ENCODE peak calls at places on chromosome 2, in ten cellular contexts. One of them, this sample, is unnamed.

GRCh38 chr2:94939349-94939748 is 68.1 kb downstream of the TEKT4 start:
- DNase-seq in NCI-H460: no peak
- DNase-seq in MCF 10A: no peak
- DNase-seq in fibroblast of pulmonary artery: no peak
- DNase-seq in chondrocyte: no peak
- DNase-seq in memory B cell: no peak
- DNase-seq in heart left ventricle: no peak
- DNase-seq in ELR: no peak
- DNase-seq in small intestine: no peak
- DNase-seq in activated CD8-positive, alpha-beta memory T cell treated with anti-CD3 and anti-CD28 coated beads for 24 hours: no peak
- DNase-seq in this sample: no peak

GRCh38 chr2:129050116-129050515 is 731.4 kb upstream of the HS6ST1 start:
- DNase-seq in NCI-H460: no peak
- DNase-seq in MCF 10A: no peak
- DNase-seq in fibroblast of pulmonary artery: no peak
- DNase-seq in chondrocyte: no peak
- DNase-seq in memory B cell: no peak
- DNase-seq in heart left ventricle: no peak
- DNase-seq in ELR: no peak
- DNase-seq in small intestine: no peak
- DNase-seq in activated CD8-positive, alpha-beta memory T cell treated with anti-CD3 and anti-CD28 coated beads for 24 hours: no peak
- DNase-seq in this sample: no peak

GRCh38 chr2:65277791-65278449 is 50.3 kb downstream of the ACTR2 start:
- DNase-seq in NCI-H460: no peak
- DNase-seq in MCF 10A: no peak
- DNase-seq in fibroblast of pulmonary artery: no peak
- DNase-seq in chondrocyte: no peak
- DNase-seq in memory B cell: no peak
- DNase-seq in heart left ventricle: no peak
- DNase-seq in ELR: peak; percentile 46
- DNase-seq in small intestine: no peak
- DNase-seq in activated CD8-positive, alpha-beta memory T cell treated with anti-CD3 and anti-CD28 coated beads for 24 hours: no peak
- DNase-seq in this sample: no peak

GRCh38 chr2:45450633-45451032 is 160.4 kb downstream of the SRBD1 start:
- DNase-seq in NCI-H460: no peak
- DNase-seq in MCF 10A: no peak
- DNase-seq in fibroblast of pulmonary artery: no peak
- DNase-seq in chondrocyte: no peak
- DNase-seq in memory B cell: no peak
- DNase-seq in heart left ventricle: no peak
- DNase-seq in ELR: no peak
- DNase-seq in small intestine: no peak
- DNase-seq in activated CD8-positive, alpha-beta memory T cell treated with anti-CD3 and anti-CD28 coated beads for 24 hours: no peak
- DNase-seq in this sample: no peak

GRCh38 chr2:199495147-199495546 is 37.4 kb upstream of the SATB2 start:
- DNase-seq in NCI-H460: no peak
- DNase-seq in MCF 10A: peak; percentile 67
- DNase-seq in fibroblast of pulmonary artery: no peak
- DNase-seq in chondrocyte: no peak
- DNase-seq in memory B cell: no peak
- DNase-seq in heart left ventricle: no peak
- DNase-seq in ELR: peak; percentile 45
- DNase-seq in small intestine: no peak
- DNase-seq in activated CD8-positive, alpha-beta memory T cell treated with anti-CD3 and anti-CD28 coated beads for 24 hours: no peak
- DNase-seq in this sample: no peak

GRCh38 chr2:137980459-137980858 is 16.2 kb downstream of the HNMT start:
- DNase-seq in NCI-H460: no peak
- DNase-seq in MCF 10A: peak; percentile 17
- DNase-seq in fibroblast of pulmonary artery: peak; percentile 63
- DNase-seq in chondrocyte: no peak
- DNase-seq in memory B cell: no peak
- DNase-seq in heart left ventricle: no peak
- DNase-seq in ELR: no peak
- DNase-seq in small intestine: no peak
- DNase-seq in activated CD8-positive, alpha-beta memory T cell treated with anti-CD3 and anti-CD28 coated beads for 24 hours: no peak
- DNase-seq in this sample: no peak

GRCh38 chr2:188089896-188090295 is 201.8 kb upstream of the GULP1 start:
- DNase-seq in NCI-H460: no peak
- DNase-seq in MCF 10A: peak; percentile 6
- DNase-seq in fibroblast of pulmonary artery: peak; percentile 48
- DNase-seq in chondrocyte: no peak
- DNase-seq in memory B cell: no peak
- DNase-seq in heart left ventricle: no peak
- DNase-seq in ELR: peak; percentile 51
- DNase-seq in small intestine: no peak
- DNase-seq in activated CD8-positive, alpha-beta memory T cell treated with anti-CD3 and anti-CD28 coated beads for 24 hours: no peak
- DNase-seq in this sample: no peak

GRCh38 chr2:209391776-209392401 is 32.0 kb upstream of the MAP2 start:
- DNase-seq in NCI-H460: no peak
- DNase-seq in MCF 10A: peak; percentile 54
- DNase-seq in fibroblast of pulmonary artery: peak; percentile 73
- DNase-seq in chondrocyte: no peak
- DNase-seq in memory B cell: no peak
- DNase-seq in heart left ventricle: no peak
- DNase-seq in ELR: peak; percentile 33
- DNase-seq in small intestine: no peak
- DNase-seq in activated CD8-positive, alpha-beta memory T cell treated with anti-CD3 and anti-CD28 coated beads for 24 hours: no peak
- DNase-seq in this sample: no peak

GRCh38 chr2:233098615-233099014 is 38.5 kb downstream of the INPP5D start:
- DNase-seq in NCI-H460: no peak
- DNase-seq in MCF 10A: peak; percentile 14
- DNase-seq in fibroblast of pulmonary artery: peak; percentile 15
- DNase-seq in chondrocyte: peak; percentile 84
- DNase-seq in memory B cell: no peak
- DNase-seq in heart left ventricle: no peak
- DNase-seq in ELR: peak; percentile 11
- DNase-seq in small intestine: peak; percentile 35
- DNase-seq in activated CD8-positive, alpha-beta memory T cell treated with anti-CD3 and anti-CD28 coated beads for 24 hours: no peak
- DNase-seq in this sample: no peak

GRCh38 chr2:97718051-97718882 is 4.9 kb downstream of the ZAP70 start:
- DNase-seq in NCI-H460: no peak
- DNase-seq in MCF 10A: no peak
- DNase-seq in fibroblast of pulmonary artery: no peak
- DNase-seq in chondrocyte: peak; percentile 80
- DNase-seq in memory B cell: peak; percentile 37
- DNase-seq in heart left ventricle: no peak
- DNase-seq in ELR: no peak
- DNase-seq in small intestine: peak; percentile 51
- DNase-seq in activated CD8-positive, alpha-beta memory T cell treated with anti-CD3 and anti-CD28 coated beads for 24 hours: peak; percentile 87
- DNase-seq in this sample: no peak

GRCh38 chr2:202056611-202057010 is 16.4 kb upstream of the KIAA2012 start:
- DNase-seq in NCI-H460: no peak
- DNase-seq in MCF 10A: peak; percentile 17
- DNase-seq in fibroblast of pulmonary artery: peak; percentile 19
- DNase-seq in chondrocyte: no peak
- DNase-seq in memory B cell: no peak
- DNase-seq in heart left ventricle: no peak
- DNase-seq in ELR: peak; percentile 55
- DNase-seq in small intestine: peak; percentile 40
- DNase-seq in activated CD8-positive, alpha-beta memory T cell treated with anti-CD3 and anti-CD28 coated beads for 24 hours: no peak
- DNase-seq in this sample: no peak

GRCh38 chr2:216773072-216773471 is 77.7 kb upstream of the IGFBP5 start:
- DNase-seq in NCI-H460: no peak
- DNase-seq in MCF 10A: no peak
- DNase-seq in fibroblast of pulmonary artery: no peak
- DNase-seq in chondrocyte: no peak
- DNase-seq in memory B cell: no peak
- DNase-seq in heart left ventricle: peak; percentile 81
- DNase-seq in ELR: no peak
- DNase-seq in small intestine: no peak
- DNase-seq in activated CD8-positive, alpha-beta memory T cell treated with anti-CD3 and anti-CD28 coated beads for 24 hours: no peak
- DNase-seq in this sample: no peak

GRCh38 chr2:43136862-43137261 is 89.5 kb downstream of the ZFP36L2 start:
- DNase-seq in NCI-H460: no peak
- DNase-seq in MCF 10A: no peak
- DNase-seq in fibroblast of pulmonary artery: no peak
- DNase-seq in chondrocyte: peak; percentile 12
- DNase-seq in memory B cell: no peak
- DNase-seq in heart left ventricle: no peak
- DNase-seq in ELR: no peak
- DNase-seq in small intestine: peak; percentile 70
- DNase-seq in activated CD8-positive, alpha-beta memory T cell treated with anti-CD3 and anti-CD28 coated beads for 24 hours: peak; percentile 83
- DNase-seq in this sample: no peak

GRCh38 chr2:230520875-230521155 is 104.8 kb downstream of the SP100 start:
- DNase-seq in NCI-H460: no peak
- DNase-seq in MCF 10A: peak; percentile 24
- DNase-seq in fibroblast of pulmonary artery: peak; percentile 48
- DNase-seq in chondrocyte: no peak
- DNase-seq in memory B cell: no peak
- DNase-seq in heart left ventricle: no peak
- DNase-seq in ELR: peak; percentile 78
- DNase-seq in small intestine: no peak
- DNase-seq in activated CD8-positive, alpha-beta memory T cell treated with anti-CD3 and anti-CD28 coated beads for 24 hours: no peak
- DNase-seq in this sample: no peak

GRCh38 chr2:191991442-191991841 is 144.6 kb upstream of the CAVIN2 start:
- DNase-seq in NCI-H460: no peak
- DNase-seq in MCF 10A: no peak
- DNase-seq in fibroblast of pulmonary artery: no peak
- DNase-seq in chondrocyte: no peak
- DNase-seq in memory B cell: no peak
- DNase-seq in heart left ventricle: no peak
- DNase-seq in ELR: no peak
- DNase-seq in small intestine: no peak
- DNase-seq in activated CD8-positive, alpha-beta memory T cell treated with anti-CD3 and anti-CD28 coated beads for 24 hours: no peak
- DNase-seq in this sample: no peak

GRCh38 chr2:54590216-54590961 is 133.1 kb upstream of the EML6 start:
- DNase-seq in NCI-H460: peak; percentile 57
- DNase-seq in MCF 10A: no peak
- DNase-seq in fibroblast of pulmonary artery: no peak
- DNase-seq in chondrocyte: no peak
- DNase-seq in memory B cell: no peak
- DNase-seq in heart left ventricle: no peak
- DNase-seq in ELR: no peak
- DNase-seq in small intestine: no peak
- DNase-seq in activated CD8-positive, alpha-beta memory T cell treated with anti-CD3 and anti-CD28 coated beads for 24 hours: no peak
- DNase-seq in this sample: no peak